ENCODE peak calls at places on chromosome 3, in eight cellular contexts. C is brain microvascular endothelial cell, R is GM13976, P is CD14-positive monocyte, M is ecto neural progenitor cell, Q is COR-L47, Y is M059J, D is neuronal stem cell. A is an unnamed sample.

GRCh38 chr3:64917914-64918313 is 230.1 kb upstream of the ADAMTS9 start:
- DNase-seq in Y (no peak), D (no peak), Q (no peak), C (no peak), P (no peak), R (no peak), M (no peak), A (no peak)

GRCh38 chr3:70805044-70805732 is 492.8 kb upstream of the MDFIC2 start:
- DNase-seq in Q (no peak), R (no peak), D (no peak), M (no peak), P (no peak), Y (peak), C (no peak), A (no peak)

GRCh38 chr3:14703791-14704190 is 28.9 kb downstream of the C3orf20 start:
- DNase-seq in Y (no peak), R (no peak), M (no peak), Q (no peak), D (no peak), P (no peak), C (no peak), A (no peak)

GRCh38 chr3:13040381-13041074 is 32.7 kb downstream of the IQSEC1 start:
- DNase-seq in Q (no peak), M (peak), D (no peak), C (no peak), Y (no peak), R (peak), P (peak), A (no peak)

GRCh38 chr3:186487037-186487436 is 57.1 kb downstream of the CRYGS start:
- DNase-seq in P (no peak), Y (no peak), Q (no peak), R (no peak), C (no peak), M (no peak), D (no peak), A (no peak)

GRCh38 chr3:14641346-14641745 is 10.2 kb upstream of the CCDC174 start:
- DNase-seq in C (no peak), Q (no peak), D (no peak), R (no peak), Y (no peak), P (no peak), M (no peak), A (no peak)

GRCh38 chr3:132161608-132162007 is 126.8 kb upstream of the CPNE4 start:
- DNase-seq in P (no peak), D (no peak), M (no peak), Q (no peak), C (no peak), Y (no peak), R (no peak), A (no peak)

GRCh38 chr3:128698211-128699011 is 27.6 kb upstream of the RAB7A start:
- DNase-seq in R (peak), Q (no peak), D (peak), C (no peak), M (peak), P (no peak), Y (peak), A (no peak)

GRCh38 chr3:119601154-119601553 is 3.5 kb downstream of the PLA1A start:
- DNase-seq in R (no peak), M (no peak), C (no peak), Y (no peak), P (no peak), D (no peak), Q (no peak), A (no peak)

GRCh38 chr3:14282706-14283075 is 104.1 kb downstream of the LSM3 start:
- DNase-seq in P (no peak), Q (no peak), M (no peak), R (no peak), C (no peak), Y (no peak), D (no peak), A (no peak)

GRCh38 chr3:177830411-177830849 is 633.1 kb upstream of the TBL1XR1 start:
- DNase-seq in C (no peak), D (no peak), R (no peak), Y (peak), Q (no peak), M (no peak), P (no peak), A (peak)

GRCh38 chr3:101252307-101252706 is 68.1 kb downstream of the IMPG2 start:
- DNase-seq in Q (no peak), D (no peak), R (no peak), P (no peak), Y (no peak), M (no peak), C (no peak), A (no peak)

GRCh38 chr3:136490646-136491405 is 240.7 kb downstream of the PCCB start:
- DNase-seq in Q (no peak), P (no peak), Y (no peak), M (no peak), R (no peak), D (no peak), C (no peak), A (no peak)

GRCh38 chr3:161291191-161291901 is 70.2 kb downstream of the NMD3 start:
- DNase-seq in Y (peak), Q (peak), P (no peak), C (no peak), D (no peak), M (no peak), R (no peak), A (no peak)

A was measured in A172.